ENCODE peak calls at places on chromosomes 5 and 9, in ten cellular contexts. One of them, this sample, is unnamed.

GRCh38 chr5:125484272-125485002 is 738.0 kb upstream of the ZNF608 start:
- DNase-seq in psoas muscle: peak; percentile 86
- DNase-seq in lower leg skin: peak; percentile 86
- DNase-seq in type B pancreatic cell: no peak
- DNase-seq in fibroblast of lung: peak; percentile 99
- DNase-seq in D721Med: no peak
- DNase-seq in left ventricle myocardium inferior: peak; percentile 69
- DNase-seq in MM.1S: no peak
- DNase-seq in dorsolateral prefrontal cortex: peak; percentile 91
- DNase-seq in WERI-Rb-1: no peak
- DNase-seq in this sample: peak; percentile 28

GRCh38 chr5:121279801-121280200 is 571.9 kb upstream of the FTMT start:
- DNase-seq in MM.1S: no peak
- DNase-seq in fibroblast of lung: no peak
- DNase-seq in left ventricle myocardium inferior: no peak
- DNase-seq in psoas muscle: no peak
- DNase-seq in D721Med: no peak
- DNase-seq in dorsolateral prefrontal cortex: no peak
- DNase-seq in WERI-Rb-1: no peak
- DNase-seq in lower leg skin: no peak
- DNase-seq in type B pancreatic cell: no peak
- DNase-seq in this sample: no peak

GRCh38 chr9:5552301-5552700 is 42.0 kb downstream of the PDCD1LG2 start:
- DNase-seq in lower leg skin: no peak
- DNase-seq in left ventricle myocardium inferior: no peak
- DNase-seq in type B pancreatic cell: no peak
- DNase-seq in MM.1S: no peak
- DNase-seq in WERI-Rb-1: no peak
- DNase-seq in fibroblast of lung: no peak
- DNase-seq in dorsolateral prefrontal cortex: no peak
- DNase-seq in D721Med: no peak
- DNase-seq in psoas muscle: no peak
- DNase-seq in this sample: no peak

GRCh38 chr9:114906922-114907571 is 23.3 kb downstream of the TNFSF8 start:
- DNase-seq in left ventricle myocardium inferior: no peak
- DNase-seq in WERI-Rb-1: peak; percentile 74
- DNase-seq in psoas muscle: no peak
- DNase-seq in MM.1S: peak; percentile 55
- DNase-seq in type B pancreatic cell: no peak
- DNase-seq in lower leg skin: no peak
- DNase-seq in fibroblast of lung: peak; percentile 59
- DNase-seq in dorsolateral prefrontal cortex: no peak
- DNase-seq in D721Med: no peak
- DNase-seq in this sample: peak; percentile 38

GRCh38 chr5:52800394-52801213 is 12.9 kb downstream of the ITGA1 start:
- DNase-seq in fibroblast of lung: peak; percentile 68
- DNase-seq in type B pancreatic cell: no peak
- DNase-seq in dorsolateral prefrontal cortex: peak; percentile 59
- DNase-seq in WERI-Rb-1: peak; percentile 36
- DNase-seq in D721Med: no peak
- DNase-seq in MM.1S: peak; percentile 11
- DNase-seq in left ventricle myocardium inferior: peak; percentile 61
- DNase-seq in psoas muscle: peak; percentile 79
- DNase-seq in lower leg skin: peak; percentile 92
- DNase-seq in this sample: peak; percentile 61

GRCh38 chr5:1821862-1822261 is 20.7 kb downstream of the NDUFS6 start:
- DNase-seq in D721Med: no peak
- DNase-seq in fibroblast of lung: no peak
- DNase-seq in lower leg skin: peak; percentile 53
- DNase-seq in left ventricle myocardium inferior: no peak
- DNase-seq in dorsolateral prefrontal cortex: peak; percentile 12
- DNase-seq in psoas muscle: no peak
- DNase-seq in type B pancreatic cell: no peak
- DNase-seq in MM.1S: no peak
- DNase-seq in WERI-Rb-1: no peak
- DNase-seq in this sample: no peak

GRCh38 chr9:93174976-93175375 is 9.0 kb upstream of the WNK2 start:
- DNase-seq in psoas muscle: no peak
- DNase-seq in dorsolateral prefrontal cortex: no peak
- DNase-seq in WERI-Rb-1: no peak
- DNase-seq in left ventricle myocardium inferior: no peak
- DNase-seq in lower leg skin: no peak
- DNase-seq in MM.1S: no peak
- DNase-seq in type B pancreatic cell: no peak
- DNase-seq in fibroblast of lung: no peak
- DNase-seq in D721Med: no peak
- DNase-seq in this sample: no peak

GRCh38 chr5:127280494-127281220 is 9.9 kb upstream of the MEGF10 start:
- DNase-seq in type B pancreatic cell: no peak
- DNase-seq in fibroblast of lung: no peak
- DNase-seq in lower leg skin: no peak
- DNase-seq in D721Med: no peak
- DNase-seq in psoas muscle: no peak
- DNase-seq in WERI-Rb-1: no peak
- DNase-seq in dorsolateral prefrontal cortex: no peak
- DNase-seq in left ventricle myocardium inferior: no peak
- DNase-seq in MM.1S: no peak
- DNase-seq in this sample: no peak

GRCh38 chr5:115455241-115455640 is 89.3 kb downstream of the FEM1C start:
- DNase-seq in dorsolateral prefrontal cortex: no peak
- DNase-seq in psoas muscle: peak; percentile 63
- DNase-seq in D721Med: no peak
- DNase-seq in left ventricle myocardium inferior: no peak
- DNase-seq in fibroblast of lung: peak; percentile 95
- DNase-seq in type B pancreatic cell: no peak
- DNase-seq in lower leg skin: no peak
- DNase-seq in WERI-Rb-1: no peak
- DNase-seq in MM.1S: no peak
- DNase-seq in this sample: no peak

GRCh38 chr5:172594867-172595466 is 46.1 kb upstream of the NEURL1B start:
- DNase-seq in fibroblast of lung: no peak
- DNase-seq in WERI-Rb-1: no peak
- DNase-seq in psoas muscle: no peak
- DNase-seq in lower leg skin: peak; percentile 64
- DNase-seq in D721Med: no peak
- DNase-seq in dorsolateral prefrontal cortex: no peak
- DNase-seq in MM.1S: no peak
- DNase-seq in left ventricle myocardium inferior: peak; percentile 2
- DNase-seq in type B pancreatic cell: no peak
- DNase-seq in this sample: no peak

GRCh38 chr9:121613009-121613766 is 38.2 kb upstream of the DAB2IP start:
- DNase-seq in D721Med: no peak
- DNase-seq in WERI-Rb-1: no peak
- DNase-seq in MM.1S: no peak
- DNase-seq in dorsolateral prefrontal cortex: no peak
- DNase-seq in fibroblast of lung: no peak
- DNase-seq in psoas muscle: no peak
- DNase-seq in lower leg skin: no peak
- DNase-seq in type B pancreatic cell: no peak
- DNase-seq in left ventricle myocardium inferior: no peak
- DNase-seq in this sample: no peak

GRCh38 chr9:135726138-135726853 is 24.3 kb downstream of the KCNT1 start:
- DNase-seq in psoas muscle: no peak
- DNase-seq in fibroblast of lung: no peak
- DNase-seq in left ventricle myocardium inferior: no peak
- DNase-seq in type B pancreatic cell: no peak
- DNase-seq in dorsolateral prefrontal cortex: no peak
- DNase-seq in MM.1S: no peak
- DNase-seq in D721Med: no peak
- DNase-seq in WERI-Rb-1: no peak
- DNase-seq in lower leg skin: no peak
- DNase-seq in this sample: no peak
- TF ChIP-seq CTCF in psoas muscle: no peak
- TF ChIP-seq CTCF in fibroblast of lung: no peak
- TF ChIP-seq CTCF in left ventricle myocardium inferior: no peak
- TF ChIP-seq CTCF in type B pancreatic cell: no peak
- TF ChIP-seq CTCF in dorsolateral prefrontal cortex: no peak
- TF ChIP-seq CTCF in MM.1S: peak; percentile 17
- TF ChIP-seq CTCF in D721Med: no peak
- TF ChIP-seq CTCF in WERI-Rb-1: peak; percentile 50
- TF ChIP-seq CTCF in lower leg skin: no peak
- TF ChIP-seq CTCF in this sample: no peak

GRCh38 chr9:88741335-88741734 is 206.4 kb downstream of the NXNL2 start:
- DNase-seq in type B pancreatic cell: no peak
- DNase-seq in WERI-Rb-1: peak; percentile 51
- DNase-seq in dorsolateral prefrontal cortex: no peak
- DNase-seq in psoas muscle: no peak
- DNase-seq in lower leg skin: no peak
- DNase-seq in MM.1S: no peak
- DNase-seq in left ventricle myocardium inferior: no peak
- DNase-seq in fibroblast of lung: no peak
- DNase-seq in D721Med: no peak
- DNase-seq in this sample: no peak
- TF ChIP-seq CTCF in type B pancreatic cell: peak; percentile 67
- TF ChIP-seq CTCF in WERI-Rb-1: peak; percentile 59
- TF ChIP-seq CTCF in dorsolateral prefrontal cortex: peak; percentile 23
- TF ChIP-seq CTCF in psoas muscle: no peak
- TF ChIP-seq CTCF in lower leg skin: no peak
- TF ChIP-seq CTCF in MM.1S: peak; percentile 40
- TF ChIP-seq CTCF in left ventricle myocardium inferior: no peak
- TF ChIP-seq CTCF in fibroblast of lung: peak; percentile 45
- TF ChIP-seq CTCF in D721Med: peak; percentile 14
- TF ChIP-seq CTCF in this sample: peak; percentile 10

GRCh38 chr9:36204906-36205547 is 14.3 kb downstream of the CLTA start:
- DNase-seq in D721Med: no peak
- DNase-seq in type B pancreatic cell: no peak
- DNase-seq in lower leg skin: no peak
- DNase-seq in dorsolateral prefrontal cortex: no peak
- DNase-seq in WERI-Rb-1: peak; percentile 63
- DNase-seq in left ventricle myocardium inferior: no peak
- DNase-seq in MM.1S: no peak
- DNase-seq in fibroblast of lung: no peak
- DNase-seq in psoas muscle: no peak
- DNase-seq in this sample: no peak
- TF ChIP-seq CTCF in D721Med: peak; percentile 20
- TF ChIP-seq CTCF in type B pancreatic cell: peak; percentile 47
- TF ChIP-seq CTCF in lower leg skin: no peak
- TF ChIP-seq CTCF in dorsolateral prefrontal cortex: peak; percentile 37
- TF ChIP-seq CTCF in WERI-Rb-1: peak; percentile 80
- TF ChIP-seq CTCF in left ventricle myocardium inferior: peak; percentile 33
- TF ChIP-seq CTCF in MM.1S: no peak
- TF ChIP-seq CTCF in fibroblast of lung: peak; percentile 17
- TF ChIP-seq CTCF in psoas muscle: no peak
- TF ChIP-seq CTCF in this sample: no peak

DNA sequence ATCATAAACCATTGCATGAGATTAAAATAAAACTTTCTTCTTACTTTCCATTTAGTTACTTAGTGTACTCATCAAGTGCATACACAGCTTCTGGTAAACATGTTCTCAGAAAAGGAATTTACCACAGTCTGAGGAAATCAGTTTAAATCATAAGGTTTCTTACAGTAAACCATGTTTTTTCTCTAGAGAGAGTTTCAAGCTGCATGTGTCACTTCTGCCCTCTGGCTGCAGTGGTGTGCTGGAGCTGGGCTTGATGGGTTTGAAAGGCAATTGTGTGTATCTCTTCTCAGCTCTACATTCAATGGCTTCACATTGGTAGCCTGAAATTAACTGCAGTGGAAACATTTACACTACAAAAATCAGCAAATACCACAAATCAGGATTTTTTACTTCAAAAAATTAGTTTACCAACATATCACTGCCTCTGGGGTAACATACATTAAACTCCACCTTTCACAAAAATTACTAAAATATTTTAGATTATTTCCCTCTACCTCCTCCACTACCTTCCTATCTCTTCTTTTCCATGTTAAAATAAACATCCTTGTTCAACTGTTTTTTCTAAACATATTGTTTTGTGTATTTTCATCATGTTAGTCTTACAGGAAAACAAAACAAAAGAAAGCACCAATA is 414.3 kb downstream of the ANXA1 start:
- DNase-seq in psoas muscle: no peak
- DNase-seq in MM.1S: peak; percentile 43
- DNase-seq in left ventricle myocardium inferior: no peak
- DNase-seq in dorsolateral prefrontal cortex: peak; percentile 57
- DNase-seq in lower leg skin: no peak
- DNase-seq in type B pancreatic cell: no peak
- DNase-seq in fibroblast of lung: no peak
- DNase-seq in D721Med: no peak
- DNase-seq in WERI-Rb-1: peak; percentile 69
- DNase-seq in this sample: peak; percentile 8
- TF ChIP-seq CTCF in psoas muscle: no peak
- TF ChIP-seq CTCF in MM.1S: peak; percentile 54
- TF ChIP-seq CTCF in left ventricle myocardium inferior: peak; percentile 75
- TF ChIP-seq CTCF in dorsolateral prefrontal cortex: peak; percentile 83
- TF ChIP-seq CTCF in lower leg skin: no peak
- TF ChIP-seq CTCF in type B pancreatic cell: peak; percentile 70
- TF ChIP-seq CTCF in fibroblast of lung: no peak
- TF ChIP-seq CTCF in D721Med: peak; percentile 64
- TF ChIP-seq CTCF in WERI-Rb-1: peak; percentile 79
- TF ChIP-seq CTCF in this sample: peak; percentile 32

GRCh38 chr5:7823601-7824000 is 27.3 kb downstream of the CFAP90 start:
- DNase-seq in lower leg skin: no peak
- DNase-seq in fibroblast of lung: no peak
- DNase-seq in left ventricle myocardium inferior: no peak
- DNase-seq in type B pancreatic cell: no peak
- DNase-seq in D721Med: no peak
- DNase-seq in MM.1S: no peak
- DNase-seq in dorsolateral prefrontal cortex: no peak
- DNase-seq in WERI-Rb-1: no peak
- DNase-seq in psoas muscle: no peak
- DNase-seq in this sample: no peak

GRCh38 chr5:7824995-7825394 is 25.9 kb downstream of the CFAP90 start:
- DNase-seq in psoas muscle: no peak
- DNase-seq in MM.1S: no peak
- DNase-seq in type B pancreatic cell: no peak
- DNase-seq in WERI-Rb-1: no peak
- DNase-seq in D721Med: no peak
- DNase-seq in lower leg skin: no peak
- DNase-seq in fibroblast of lung: no peak
- DNase-seq in dorsolateral prefrontal cortex: no peak
- DNase-seq in left ventricle myocardium inferior: no peak
- DNase-seq in this sample: no peak

GRCh38 chr5:7828269-7828668 is 22.7 kb downstream of the CFAP90 start:
- DNase-seq in type B pancreatic cell: no peak
- DNase-seq in lower leg skin: no peak
- DNase-seq in dorsolateral prefrontal cortex: no peak
- DNase-seq in D721Med: no peak
- DNase-seq in fibroblast of lung: no peak
- DNase-seq in MM.1S: no peak
- DNase-seq in psoas muscle: no peak
- DNase-seq in WERI-Rb-1: no peak
- DNase-seq in left ventricle myocardium inferior: peak; percentile 63
- DNase-seq in this sample: no peak

GRCh38 chr5:7825630-7826029 is 25.3 kb downstream of the CFAP90 start:
- DNase-seq in dorsolateral prefrontal cortex: no peak
- DNase-seq in type B pancreatic cell: no peak
- DNase-seq in left ventricle myocardium inferior: no peak
- DNase-seq in MM.1S: no peak
- DNase-seq in D721Med: no peak
- DNase-seq in psoas muscle: no peak
- DNase-seq in lower leg skin: no peak
- DNase-seq in fibroblast of lung: no peak
- DNase-seq in WERI-Rb-1: no peak
- DNase-seq in this sample: peak; percentile 21

DNA sequence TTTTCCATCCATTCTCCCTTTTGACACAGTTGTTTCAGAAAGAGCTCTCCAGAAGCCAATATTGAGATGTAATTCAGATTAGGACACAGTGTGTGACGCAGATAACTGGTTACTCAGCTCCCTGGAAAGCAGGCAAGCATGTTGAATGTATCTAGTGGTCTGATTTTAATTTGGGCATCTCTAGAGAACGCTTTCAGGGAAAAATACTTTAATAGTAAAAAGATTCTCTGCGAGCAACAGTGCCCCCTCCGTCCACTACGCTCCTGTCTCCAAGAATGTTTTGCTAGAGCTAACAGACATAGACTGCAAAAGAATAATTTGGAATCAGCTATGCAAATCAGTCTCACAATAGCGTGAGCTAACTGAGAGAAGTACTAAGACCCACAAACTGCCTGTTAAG is 23.3 kb downstream of the CFAP90 start:
- DNase-seq in fibroblast of lung: no peak
- DNase-seq in dorsolateral prefrontal cortex: no peak
- DNase-seq in MM.1S: no peak
- DNase-seq in type B pancreatic cell: no peak
- DNase-seq in psoas muscle: no peak
- DNase-seq in left ventricle myocardium inferior: no peak
- DNase-seq in lower leg skin: no peak
- DNase-seq in WERI-Rb-1: no peak
- DNase-seq in D721Med: no peak
- DNase-seq in this sample: no peak
- TF ChIP-seq CTCF in fibroblast of lung: no peak
- TF ChIP-seq CTCF in dorsolateral prefrontal cortex: peak; percentile 37
- TF ChIP-seq CTCF in MM.1S: no peak
- TF ChIP-seq CTCF in type B pancreatic cell: no peak
- TF ChIP-seq CTCF in psoas muscle: no peak
- TF ChIP-seq CTCF in left ventricle myocardium inferior: no peak
- TF ChIP-seq CTCF in lower leg skin: no peak
- TF ChIP-seq CTCF in WERI-Rb-1: no peak
- TF ChIP-seq CTCF in D721Med: no peak
- TF ChIP-seq CTCF in this sample: no peak

This sample was measured in nephron progenitor cell.